ENCODE peak calls at places on chromosomes 13 and 19, in six cellular contexts. R, T, S, G, A and C are unnamed samples.

GRCh38 chr19:46442808-46443450 is 14.2 kb upstream of the PNMA8C start:
- DNase-seq in R (no peak), T (no peak), S (no peak), G (no peak), A (no peak), C (no peak)

GRCh38 chr13:98802999-98803666 is 50.7 kb upstream of the SLC15A1 start:
- DNase-seq in R (no peak), T (no peak), S (no peak), G (no peak), A (no peak), C (no peak)

GRCh38 chr19:45677351-45678230 is 9.6 kb downstream of the GIPR start:
- DNase-seq in R (peak; percentile 81), T (peak; percentile 99), S (peak; percentile 76), G (peak; percentile 94), A (peak; percentile 63), C (peak; percentile 86)

GRCh38 chr19:31427857-31428256 is 78.6 kb upstream of the TSHZ3 start:
- DNase-seq in R (no peak), T (no peak), S (no peak), G (no peak), A (no peak), C (no peak)

GRCh38 chr19:1131718-1132552 is 28.1 kb downstream of the GPX4 start:
- DNase-seq in R (peak; percentile 21), T (no peak), S (peak; percentile 89), G (no peak), A (peak; percentile 53), C (peak; percentile 85)

GRCh38 chr13:40341086-40341471 is 325.4 kb downstream of the FOXO1 start:
- DNase-seq in R (no peak), T (no peak), S (no peak), G (no peak), A (no peak), C (no peak)

GRCh38 chr13:61252213-61252612 is 163.4 kb downstream of the PCDH20 start:
- DNase-seq in R (no peak), T (no peak), S (no peak), G (no peak), A (no peak), C (no peak)

GRCh38 chr19:7731218-7731595 is 703 bp downstream of the CLEC4G start:
- DNase-seq in R (no peak), T (no peak), S (no peak), G (no peak), A (no peak), C (no peak)

GRCh38 chr13:99028890-99029289 is 51.0 kb upstream of the DOCK9 start:
- DNase-seq in R (no peak), T (peak; percentile 41), S (no peak), G (no peak), A (peak; percentile 25), C (no peak)

GRCh38 chr19:40778865-40779284 is 828 bp downstream of the RAB4B start:
- DNase-seq in R (no peak), T (no peak), S (no peak), G (peak; percentile 51), A (no peak), C (no peak)

GRCh38 chr19:40776966-40777794 is 867 bp upstream of the RAB4B start:
- DNase-seq in R (peak; percentile 99), T (peak; percentile 72), S (peak; percentile 59), G (peak; percentile 93), A (peak; percentile 74), C (peak; percentile 69)

GRCh38 chr19:40778045-40778864 is at the start of gene RAB4B:
- DNase-seq in R (peak; percentile 99), T (peak; percentile 100), S (peak; percentile 88), G (peak; percentile 99), A (peak; percentile 97), C (peak; percentile 93)

GRCh38 chr19:40776364-40776763 is 1.0 kb downstream of the MIA start:
- DNase-seq in R (no peak), T (no peak), S (no peak), G (no peak), A (no peak), C (no peak)

DNA sequence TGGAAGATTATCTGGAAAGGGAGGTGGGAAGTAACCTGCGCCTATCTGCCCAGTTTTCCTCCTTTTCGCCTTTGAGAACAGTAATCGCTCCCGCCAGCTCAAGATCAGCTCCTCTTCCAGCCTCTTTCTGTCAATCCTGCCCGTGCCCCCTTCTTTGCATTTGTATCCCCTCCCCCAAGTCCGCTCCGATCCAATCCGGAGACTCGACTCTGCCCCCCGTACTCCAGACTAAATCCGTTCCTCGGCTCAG is 327 bp upstream of the RAB4B start:
- DNase-seq in R (no peak), T (no peak), S (no peak), G (no peak), A (no peak), C (no peak)
- TF ChIP-seq POLR2A in R (peak; percentile 82), T (no peak), S (peak; percentile 88), G (no peak), A (peak; percentile 63), C (peak; percentile 85)

GRCh38 chr19:50361290-50362029 is 4.0 kb downstream of the NAPSA start:
- DNase-seq in R (no peak), T (no peak), S (no peak), G (no peak), A (peak; percentile 86), C (no peak)

GRCh38 chr19:50362656-50363424 is 2.6 kb downstream of the NAPSA start:
- DNase-seq in R (no peak), T (no peak), S (no peak), G (no peak), A (peak; percentile 29), C (no peak)

GRCh38 chr19:50368649-50369570 is 3.5 kb upstream of the NAPSA start:
- DNase-seq in R (peak; percentile 78), T (no peak), S (peak; percentile 45), G (peak; percentile 62), A (peak; percentile 87), C (no peak)

GRCh38 chr19:50362030-50362412 is 3.4 kb downstream of the NAPSA start:
- DNase-seq in R (no peak), T (no peak), S (no peak), G (no peak), A (no peak), C (no peak)

DNA sequence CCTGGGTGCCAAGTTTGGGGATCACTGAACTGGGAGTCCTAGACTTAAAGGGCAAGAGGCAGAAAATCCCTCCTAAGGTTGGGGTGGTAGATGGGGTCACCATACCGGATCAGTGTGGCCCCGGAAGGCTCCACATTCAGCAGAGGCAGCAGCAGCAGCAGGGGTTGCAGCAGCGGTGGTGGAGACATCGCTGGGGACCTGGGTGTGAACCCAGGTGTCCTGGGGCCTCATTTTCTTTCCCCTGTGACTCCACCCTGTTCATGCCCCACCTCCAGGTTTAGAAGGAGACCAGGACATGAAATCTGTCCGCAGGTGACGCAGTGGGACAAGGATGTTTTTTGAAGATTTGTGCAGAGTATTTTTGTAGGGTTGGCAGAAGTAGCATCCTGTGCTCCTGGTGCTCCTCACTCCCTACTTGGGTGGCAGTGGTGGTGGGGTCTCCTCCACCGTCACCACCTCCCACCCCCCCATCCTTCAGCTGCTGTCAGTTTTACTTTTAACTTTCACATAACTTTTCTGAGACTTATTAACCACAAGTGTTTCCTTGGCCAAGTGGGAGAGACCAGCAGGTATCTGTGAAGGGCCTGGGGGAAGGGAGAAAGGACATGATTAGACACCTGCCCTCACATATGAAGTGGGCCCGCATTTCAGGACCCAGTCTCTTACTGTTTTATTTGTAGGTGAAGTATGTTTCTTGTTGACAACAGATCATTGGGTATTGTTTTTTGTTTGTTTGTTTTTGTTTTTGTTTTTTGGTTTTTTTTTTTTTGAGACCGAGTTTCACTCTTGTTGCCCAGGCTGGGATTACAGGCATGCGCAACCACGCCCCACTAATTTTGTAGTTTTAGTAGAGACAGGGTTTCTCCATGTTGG is at the start of gene NAPSA:
- DNase-seq in R (no peak), T (no peak), S (no peak), G (no peak), A (no peak), C (no peak)
- TF ChIP-seq TAF1 in R (no peak), T (no peak), S (no peak), G (no peak), A (no peak), C (no peak)

DNA sequence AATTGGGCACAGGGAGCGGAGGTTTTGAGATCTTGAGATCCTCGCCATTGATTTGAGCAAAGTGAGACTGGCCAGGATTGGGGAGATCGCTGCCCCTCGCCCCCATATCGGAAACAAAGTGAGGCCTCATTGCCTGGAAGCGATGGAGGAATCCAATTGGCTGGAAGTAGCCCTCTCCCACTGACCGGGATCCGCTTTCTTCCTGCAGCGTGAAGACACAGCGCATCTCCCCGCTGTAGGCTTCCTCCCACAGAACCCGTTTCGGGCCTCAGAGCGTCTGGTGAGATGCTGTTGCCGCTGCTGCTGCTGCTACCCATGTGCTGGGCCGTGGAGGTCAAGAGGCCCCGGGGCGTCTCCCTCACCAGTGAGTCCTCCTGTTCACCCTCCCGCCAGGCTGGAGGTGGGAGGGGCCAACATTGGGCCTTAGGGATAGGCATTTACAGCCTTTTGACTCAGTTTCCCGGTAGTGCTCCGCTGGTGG is 438 bp downstream of the PRKCSH start:
- DNase-seq in R (no peak), T (no peak), S (no peak), G (no peak), A (peak; percentile 71), C (no peak)
- TF ChIP-seq POLR2A in R (no peak), T (no peak), S (no peak), G (no peak), A (peak; percentile 32), C (peak; percentile 20)

GRCh38 chr19:12954150-12954962 is 2.7 kb downstream of the GADD45GIP1 start:
- DNase-seq in R (no peak), T (no peak), S (no peak), G (no peak), A (no peak), C (no peak)
- TF ChIP-seq TAF1 in R (no peak), T (no peak), S (no peak), G (no peak), A (no peak), C (no peak)